ENCODE peak calls at places on chromosome 12, in nine cellular contexts. N, K, Y, P, O, R, E, H and D are unnamed samples.

GRCh38 chr12:59403259-59403932 is 192.4 kb upstream of the SLC16A7 start:
- DNase-seq in K (no peak), O (peak; percentile 81), Y (no peak), P (no peak), R (peak; percentile 40), N (peak; percentile 19), H (no peak), E (peak; percentile 7), D (peak; percentile 21)

GRCh38 chr12:74890237-74890599 is 319.4 kb downstream of the KCNC2 start:
- DNase-seq in Y (no peak), P (no peak), E (no peak), K (no peak), O (peak; percentile 8), R (no peak), N (peak; percentile 55), H (no peak), D (no peak)

GRCh38 chr12:24600996-24601395 is 347.9 kb downstream of the BCAT1 start:
- DNase-seq in N (no peak), K (no peak), Y (no peak), P (no peak), E (no peak), O (no peak), R (no peak), H (no peak), D (no peak)

GRCh38 chr12:26935636-26936378 is 2.0 kb downstream of the INTS13 start:
- DNase-seq in N (no peak), K (no peak), H (no peak), R (no peak), Y (no peak), E (no peak), O (no peak), P (no peak), D (no peak)

GRCh38 chr12:63845726-63846125 is 1.2 kb downstream of the SRGAP1 start:
- DNase-seq in K (no peak), R (no peak), H (no peak), Y (no peak), O (no peak), P (no peak), E (peak; percentile 18), N (no peak), D (peak; percentile 30)

GRCh38 chr12:3405821-3406220 is 85.2 kb upstream of the PRMT8 start:
- DNase-seq in E (no peak), H (no peak), K (peak; percentile 60), R (no peak), N (no peak), O (no peak), P (no peak), Y (no peak), D (no peak)

GRCh38 chr12:4763549-4763948 is 43.3 kb downstream of the GALNT8 start:
- DNase-seq in E (peak; percentile 38), P (no peak), K (peak; percentile 89), R (no peak), Y (no peak), O (peak; percentile 96), N (no peak), H (no peak), D (peak; percentile 25)

GRCh38 chr12:61504396-61505115 is 755.6 kb upstream of the USP15 start:
- DNase-seq in K (no peak), R (no peak), O (peak; percentile 65), P (no peak), H (no peak), Y (no peak), N (no peak), E (no peak), D (no peak)

GRCh38 chr12:19937161-19937560 is 431.2 kb upstream of the PDE3A start:
- DNase-seq in N (no peak), P (no peak), H (no peak), Y (no peak), K (no peak), O (no peak), R (no peak), E (no peak), D (no peak)

GRCh38 chr12:19191089-19191488 is 61.6 kb downstream of the PLEKHA5 start:
- DNase-seq in K (no peak), N (no peak), E (no peak), H (no peak), Y (no peak), P (no peak), O (no peak), R (no peak), D (no peak)

GRCh38 chr12:91367234-91367849 is 184.7 kb upstream of the DCN start:
- DNase-seq in H (no peak), P (no peak), K (no peak), O (no peak), R (no peak), E (no peak), N (no peak), Y (no peak), D (no peak)

GRCh38 chr12:80044694-80045046 is 54.7 kb upstream of the OTOGL start:
- DNase-seq in E (no peak), O (no peak), R (no peak), H (no peak), P (no peak), Y (no peak), K (no peak), N (no peak), D (no peak)

GRCh38 chr12:54024581-54024980 is 3.7 kb upstream of the HOXC6 start:
- DNase-seq in E (no peak), O (no peak), H (peak; percentile 20), Y (no peak), K (no peak), N (no peak), R (no peak), P (no peak), D (no peak)

GRCh38 chr12:92185052-92185451 is 39.4 kb upstream of the BTG1 start:
- DNase-seq in O (no peak), P (no peak), E (no peak), H (no peak), K (no peak), Y (no peak), R (no peak), N (no peak), D (no peak)

GRCh38 chr12:115660211-115660805 is 617.2 kb downstream of the MED13L start:
- DNase-seq in O (no peak), E (no peak), H (no peak), P (no peak), N (no peak), R (peak; percentile 31), Y (no peak), K (no peak), D (peak; percentile 71)

GRCh38 chr12:123526542-123527080 is 6.9 kb downstream of the RILPL1 start:
- DNase-seq in H (no peak), Y (no peak), O (no peak), R (no peak), N (no peak), K (no peak), E (no peak), P (no peak), D (no peak)

DNA sequence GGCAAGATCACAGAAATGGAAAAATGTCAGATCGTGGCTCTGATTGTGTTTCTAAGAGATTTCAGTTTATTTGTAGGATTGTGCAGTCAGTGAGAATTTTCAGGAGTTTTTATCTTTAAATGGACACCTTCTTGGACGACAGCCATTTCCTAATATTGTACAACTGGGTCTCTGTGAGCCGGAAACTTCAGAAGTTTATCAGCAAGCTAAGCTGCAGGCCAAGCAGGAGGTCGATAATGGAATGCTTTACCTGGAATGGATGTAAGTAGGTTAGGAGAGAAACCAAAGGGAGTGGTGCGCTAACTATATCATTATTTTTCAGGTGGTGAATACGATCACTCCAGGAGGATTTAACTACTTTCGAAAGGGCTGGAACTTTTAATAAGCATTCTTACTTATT is 26.4 kb downstream of the APAF1 start:
- DNase-seq in H (no peak), N (no peak), K (no peak), O (no peak), E (no peak), Y (no peak), R (no peak), P (no peak), D (no peak)
- TF ChIP-seq POLR2AphosphoS5 in H (no peak), N (no peak), K (no peak), O (no peak), E (no peak), Y (no peak), R (no peak), P (no peak), D (no peak)

DNA sequence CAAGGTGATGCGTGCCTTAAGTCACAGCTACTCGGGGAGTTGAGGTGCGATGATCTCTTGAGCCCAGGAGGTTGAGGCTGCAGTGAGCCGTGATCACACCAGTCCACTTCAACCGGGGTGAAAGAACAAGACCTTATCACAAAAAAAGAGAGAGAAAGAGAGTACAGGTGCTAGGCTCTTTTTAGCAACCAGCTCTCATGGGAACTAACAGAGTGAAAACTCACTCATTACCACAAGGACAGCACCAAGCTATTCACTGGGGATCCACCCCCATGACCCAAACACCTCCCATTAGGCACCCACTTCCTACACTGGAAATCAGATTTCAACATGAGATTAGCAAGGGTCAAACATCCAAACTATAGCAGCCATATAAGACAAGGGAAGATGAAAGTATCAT is 164.2 kb downstream of the NDUFA12 start:
- DNase-seq in H (no peak), E (no peak), O (no peak), N (no peak), K (peak; percentile 26), Y (no peak), P (no peak), R (no peak), D (no peak)
- H3K4me1 ChIP-seq in H (no peaks in the 10 kb centered on the region), E (no peaks in the 10 kb centered on the region), O (no peaks in the 10 kb centered on the region), N (no peaks in the 10 kb centered on the region), K (peaks cover 16% of the 10 kb centered on the region), Y (no peaks in the 10 kb centered on the region), P (no peaks in the 10 kb centered on the region), R (no peaks in the 10 kb centered on the region), D (no peaks in the 10 kb centered on the region)

GRCh38 chr12:52235822-52236291 is 2.8 kb downstream of the KRT7 start:
- DNase-seq in O (no peak), H (no peak), P (peak; percentile 50), Y (no peak), K (no peak), R (peak; percentile 77), N (no peak), E (peak; percentile 9), D (peak; percentile 66)
- TF ChIP-seq POLR2AphosphoS5 in O (no peak), H (no peak), P (no peak), Y (no peak), K (no peak), R (peak; percentile 32), N (no peak), E (no peak), D (no peak)

GRCh38 chr12:13097526-13097925 is 5.9 kb downstream of the GSG1 start:
- DNase-seq in K (peak; percentile 91), R (no peak), N (no peak), O (no peak), P (no peak), Y (no peak), H (no peak), E (no peak), D (no peak)

GRCh38 chr12:13100610-13100881 is 2.9 kb downstream of the GSG1 start:
- DNase-seq in P (no peak), K (no peak), R (no peak), Y (no peak), N (no peak), E (no peak), H (no peak), O (no peak), D (no peak)

GRCh38 chr12:13100882-13101769 is 2.3 kb downstream of the GSG1 start:
- DNase-seq in P (peak; percentile 97), Y (peak; percentile 96), E (peak; percentile 93), H (peak; percentile 98), N (peak; percentile 86), O (peak; percentile 92), R (peak; percentile 88), K (peak; percentile 98), D (peak; percentile 92)

GRCh38 chr12:13099910-13100609 is 3.4 kb downstream of the GSG1 start:
- DNase-seq in Y (no peak), P (no peak), K (peak; percentile 85), N (no peak), O (no peak), R (no peak), H (no peak), E (no peak), D (no peak)

GRCh38 chr12:13099066-13099909 is 4.2 kb downstream of the GSG1 start:
- DNase-seq in K (peak; percentile 79), H (no peak), N (no peak), R (no peak), E (no peak), P (no peak), O (no peak), Y (no peak), D (no peak)
- H3K4me1 ChIP-seq in K (peaks cover 52% of the 10 kb centered on the region), H (peaks cover 53% of the 10 kb centered on the region), N (peaks cover 17% of the 10 kb centered on the region), R (peaks cover 49% of the 10 kb centered on the region), E (peaks cover 66% of the 10 kb centered on the region), P (peaks cover 64% of the 10 kb centered on the region), O (peaks cover 40% of the 10 kb centered on the region), Y (peaks cover 67% of the 10 kb centered on the region), D (peaks cover 55% of the 10 kb centered on the region)